ENCODE peak calls at places on chromosomes 2 and 18, in five cellular contexts. One of them, this sample, is unnamed.

GRCh38 chr2:218270721-218271486 is 585 bp downstream of the PNKD start:
- DNase-seq in H9: no peak
- DNase-seq in H1: no peak
- DNase-seq in neuronal stem cell: no peak
- DNase-seq in mesendoderm: peak
- DNase-seq in this sample: no peak

GRCh38 chr2:213679894-213680293 is 395.6 kb downstream of the SPAG16 start:
- DNase-seq in H9: no peak
- DNase-seq in H1: no peak
- DNase-seq in neuronal stem cell: no peak
- DNase-seq in mesendoderm: no peak
- DNase-seq in this sample: no peak

GRCh38 chr2:74789278-74789677 is 44.6 kb upstream of the HK2 start:
- DNase-seq in H9: no peak
- DNase-seq in H1: no peak
- DNase-seq in neuronal stem cell: no peak
- DNase-seq in mesendoderm: no peak
- DNase-seq in this sample: no peak

GRCh38 chr18:37346048-37346447 is 219.6 kb downstream of the CELF4 start:
- DNase-seq in H9: peak
- DNase-seq in H1: no peak
- DNase-seq in neuronal stem cell: no peak
- DNase-seq in mesendoderm: peak
- DNase-seq in this sample: no peak

GRCh38 chr18:36066001-36066400 is 1.4 kb downstream of the RPRD1A start:
- DNase-seq in H9: no peak
- DNase-seq in H1: no peak
- DNase-seq in neuronal stem cell: no peak
- DNase-seq in mesendoderm: no peak
- DNase-seq in this sample: peak

GRCh38 chr2:217835931-217836881 is 166.6 kb downstream of the TNS1 start:
- DNase-seq in H9: peak
- DNase-seq in H1: no peak
- DNase-seq in neuronal stem cell: peak
- DNase-seq in mesendoderm: peak
- DNase-seq in this sample: peak

GRCh38 chr2:147100406-147101035 is 744.3 kb upstream of the ACVR2A start:
- DNase-seq in H9: no peak
- DNase-seq in H1: no peak
- DNase-seq in neuronal stem cell: no peak
- DNase-seq in mesendoderm: no peak
- DNase-seq in this sample: peak

GRCh38 chr2:117960231-117960630 is 53.6 kb downstream of the CCDC93 start:
- DNase-seq in H9: no peak
- DNase-seq in H1: no peak
- DNase-seq in neuronal stem cell: no peak
- DNase-seq in mesendoderm: no peak
- DNase-seq in this sample: peak

GRCh38 chr2:159146930-159147666 is 139.4 kb downstream of the WDSUB1 start:
- DNase-seq in H9: no peak
- DNase-seq in H1: no peak
- DNase-seq in neuronal stem cell: no peak
- DNase-seq in mesendoderm: no peak
- DNase-seq in this sample: no peak

GRCh38 chr2:33810046-33810835 is 211.1 kb upstream of the FAM98A start:
- DNase-seq in H9: no peak
- DNase-seq in H1: peak
- DNase-seq in neuronal stem cell: no peak
- DNase-seq in mesendoderm: peak
- DNase-seq in this sample: no peak

GRCh38 chr2:181784556-181784955 is 104.2 kb upstream of the NEUROD1 start:
- DNase-seq in H9: no peak
- DNase-seq in H1: no peak
- DNase-seq in neuronal stem cell: no peak
- DNase-seq in mesendoderm: no peak
- DNase-seq in this sample: peak

GRCh38 chr2:132542953-132543569 is 126.5 kb downstream of the GPR39 start:
- DNase-seq in H9: no peak
- DNase-seq in H1: no peak
- DNase-seq in neuronal stem cell: no peak
- DNase-seq in mesendoderm: peak
- DNase-seq in this sample: peak

GRCh38 chr2:205885492-205886099 is 200.4 kb downstream of the INO80D start:
- DNase-seq in H9: peak
- DNase-seq in H1: peak
- DNase-seq in neuronal stem cell: peak
- DNase-seq in mesendoderm: peak
- DNase-seq in this sample: peak

GRCh38 chr18:9943311-9943710 is 29.5 kb downstream of the VAPA start:
- DNase-seq in H9: no peak
- DNase-seq in H1: no peak
- DNase-seq in neuronal stem cell: no peak
- DNase-seq in mesendoderm: no peak
- DNase-seq in this sample: no peak

GRCh38 chr18:24396082-24396623 is 1.5 kb downstream of the OSBPL1A start:
- DNase-seq in H9: no peak
- DNase-seq in H1: no peak
- DNase-seq in neuronal stem cell: no peak
- DNase-seq in mesendoderm: no peak
- DNase-seq in this sample: peak

GRCh38 chr18:1270081-1270480 is 365.4 kb downstream of the ADCYAP1 start:
- DNase-seq in H9: no peak
- DNase-seq in H1: no peak
- DNase-seq in neuronal stem cell: no peak
- DNase-seq in mesendoderm: no peak
- DNase-seq in this sample: no peak

GRCh38 chr18:61975526-61976326 is 82.9 kb upstream of the RNF152 start:
- DNase-seq in H9: no peak
- DNase-seq in H1: no peak
- DNase-seq in neuronal stem cell: no peak
- DNase-seq in mesendoderm: no peak
- DNase-seq in this sample: no peak

GRCh38 chr2:240244543-240244942 is 104.1 kb upstream of the OTOS start:
- DNase-seq in H9: no peak
- DNase-seq in H1: no peak
- DNase-seq in neuronal stem cell: no peak
- DNase-seq in mesendoderm: no peak
- DNase-seq in this sample: no peak

GRCh38 chr2:8319219-8319618 is 362.6 kb upstream of the ID2 start:
- DNase-seq in H9: no peak
- DNase-seq in H1: no peak
- DNase-seq in neuronal stem cell: no peak
- DNase-seq in mesendoderm: no peak
- DNase-seq in this sample: peak

GRCh38 chr2:100293341-100294161 is 28.8 kb downstream of the LONRF2 start:
- DNase-seq in H9: no peak
- DNase-seq in H1: no peak
- DNase-seq in neuronal stem cell: no peak
- DNase-seq in mesendoderm: no peak
- DNase-seq in this sample: peak

GRCh38 chr2:100291152-100291970 is 30.9 kb downstream of the LONRF2 start:
- DNase-seq in H9: peak
- DNase-seq in H1: no peak
- DNase-seq in neuronal stem cell: no peak
- DNase-seq in mesendoderm: peak
- DNase-seq in this sample: peak

GRCh38 chr2:100294162-100294497 is 28.2 kb downstream of the LONRF2 start:
- DNase-seq in H9: no peak
- DNase-seq in H1: no peak
- DNase-seq in neuronal stem cell: no peak
- DNase-seq in mesendoderm: no peak
- DNase-seq in this sample: no peak

GRCh38 chr2:100290718-100291151 is 31.6 kb downstream of the LONRF2 start:
- DNase-seq in H9: no peak
- DNase-seq in H1: no peak
- DNase-seq in neuronal stem cell: no peak
- DNase-seq in mesendoderm: no peak
- DNase-seq in this sample: no peak

DNA sequence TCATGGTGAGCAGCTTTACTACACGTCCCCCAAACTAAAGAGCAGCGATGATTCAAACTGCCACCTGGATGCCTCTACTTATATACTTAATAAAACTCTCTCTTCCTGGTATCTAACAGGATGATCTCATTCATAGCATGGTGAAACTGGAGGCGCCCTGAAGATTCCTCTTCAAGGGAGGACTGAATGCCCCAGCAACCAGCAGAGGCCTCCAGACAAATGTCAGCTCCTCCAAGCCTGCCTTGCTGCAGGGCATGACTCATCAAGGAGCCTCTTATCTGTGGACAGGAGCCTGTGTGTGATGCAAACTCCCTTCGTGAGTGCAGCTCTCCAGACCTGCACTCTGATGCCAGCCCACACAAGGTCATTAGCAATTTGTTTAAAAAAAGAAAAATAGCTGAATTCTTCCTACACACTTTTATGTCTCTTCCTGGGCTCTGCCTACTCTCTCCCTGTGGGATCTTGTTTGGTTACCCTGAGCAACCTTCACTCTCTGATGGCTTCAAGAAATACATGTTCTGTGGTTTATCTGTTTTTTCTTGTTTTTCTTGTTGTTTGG is 30.2 kb downstream of the LONRF2 start:
- DNase-seq in H9: peak
- DNase-seq in H1: no peak
- DNase-seq in neuronal stem cell: no peak
- DNase-seq in mesendoderm: peak
- DNase-seq in this sample: peak
- H3K4ac ChIP-seq in H9: no peak
- H3K4ac ChIP-seq in H1: no peak
- H3K4ac ChIP-seq in neuronal stem cell: no peak
- H3K4ac ChIP-seq in mesendoderm: no peak
- H3K4ac ChIP-seq in this sample: peak

DNA sequence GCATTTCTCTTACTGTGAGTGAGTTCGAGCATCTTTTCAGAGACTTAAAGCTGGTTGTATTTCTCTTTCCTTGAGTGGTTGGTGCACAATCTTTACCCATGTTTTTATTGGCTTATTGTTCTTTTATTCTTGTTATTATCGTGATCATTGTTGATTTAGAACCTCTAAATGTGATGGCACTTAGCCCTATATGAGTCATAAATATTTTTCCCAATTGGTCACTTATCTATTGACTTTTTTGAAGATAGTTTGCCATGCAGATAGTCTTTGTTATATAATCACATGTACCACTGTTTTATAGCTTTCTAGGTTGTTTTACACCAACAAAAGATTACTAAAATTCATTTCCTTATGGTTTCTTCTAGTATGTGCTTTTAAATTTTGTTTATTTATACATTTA is 141.6 kb upstream of the MSH6 start:
- DNase-seq in H9: no peak
- DNase-seq in H1: no peak
- DNase-seq in neuronal stem cell: no peak
- DNase-seq in mesendoderm: no peak
- DNase-seq in this sample: no peak
- H3K4ac ChIP-seq in H9: no peak
- H3K4ac ChIP-seq in H1: no peak
- H3K4ac ChIP-seq in neuronal stem cell: no peak
- H3K4ac ChIP-seq in mesendoderm: no peak
- H3K4ac ChIP-seq in this sample: no peak

GRCh38 chr18:80140455-80140985 is 31.5 kb downstream of the ADNP2 start:
- DNase-seq in H9: no peak
- DNase-seq in H1: no peak
- DNase-seq in neuronal stem cell: no peak
- DNase-seq in mesendoderm: no peak
- DNase-seq in this sample: no peak
- H3K4ac ChIP-seq in H9: no peak
- H3K4ac ChIP-seq in H1: no peak
- H3K4ac ChIP-seq in neuronal stem cell: no peak
- H3K4ac ChIP-seq in mesendoderm: no peak
- H3K4ac ChIP-seq in this sample: no peak

GRCh38 chr18:45363258-45363657 is 252.0 kb upstream of the SLC14A2 start:
- DNase-seq in H9: no peak
- DNase-seq in H1: no peak
- DNase-seq in neuronal stem cell: no peak
- DNase-seq in mesendoderm: no peak
- DNase-seq in this sample: no peak
- H3K4ac ChIP-seq in H9: no peak
- H3K4ac ChIP-seq in H1: no peak
- H3K4ac ChIP-seq in neuronal stem cell: no peak
- H3K4ac ChIP-seq in mesendoderm: no peak
- H3K4ac ChIP-seq in this sample: no peak

DNA sequence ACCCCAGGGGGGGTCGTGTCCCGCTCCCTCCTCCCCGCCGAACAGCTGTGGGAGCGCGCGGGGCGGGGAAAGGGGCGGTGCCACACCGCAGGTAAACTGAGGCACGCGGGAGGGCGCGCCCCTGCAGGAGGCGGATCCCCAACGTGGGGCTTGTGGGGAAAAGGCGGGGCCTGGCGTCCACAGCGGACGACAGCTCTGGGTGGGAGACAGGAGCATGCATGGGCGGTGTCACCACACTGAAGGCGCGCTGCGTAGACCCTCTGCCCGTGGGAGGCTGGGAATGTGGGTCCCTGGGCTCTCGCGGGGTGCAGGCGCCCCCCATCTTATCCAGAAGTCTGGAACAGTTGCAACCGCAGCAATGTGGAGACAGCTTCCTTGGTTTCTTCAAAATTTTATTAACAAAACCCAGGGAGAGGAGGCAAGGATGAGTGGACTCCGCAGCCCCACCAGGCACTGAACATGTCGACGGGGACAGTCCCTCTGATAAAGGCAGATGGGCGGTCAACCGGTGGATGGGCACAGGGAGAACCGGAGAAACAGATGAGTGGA is 723 bp upstream of the MBD1 start:
- DNase-seq in H9: no peak
- DNase-seq in H1: no peak
- DNase-seq in neuronal stem cell: no peak
- DNase-seq in mesendoderm: no peak
- DNase-seq in this sample: no peak
- H3K4ac ChIP-seq in H9: no peak
- H3K4ac ChIP-seq in H1: no peak
- H3K4ac ChIP-seq in neuronal stem cell: peak
- H3K4ac ChIP-seq in mesendoderm: no peak
- H3K4ac ChIP-seq in this sample: peak

GRCh38 chr2:234187646-234188174 is 137.2 kb downstream of the SPP2 start:
- DNase-seq in H9: no peak
- DNase-seq in H1: no peak
- DNase-seq in neuronal stem cell: no peak
- DNase-seq in mesendoderm: no peak
- DNase-seq in this sample: no peak
- H3K4ac ChIP-seq in H9: no peak
- H3K4ac ChIP-seq in H1: no peak
- H3K4ac ChIP-seq in neuronal stem cell: no peak
- H3K4ac ChIP-seq in mesendoderm: no peak
- H3K4ac ChIP-seq in this sample: no peak

This sample was measured in IMR-90.